ENCODE peak calls at places on chromosomes 13 and 19, in five cellular contexts. N, V, F, B and K are unnamed samples.

GRCh38 chr13:35866801-35867200 is 264.4 kb downstream of the DCLK1 start:
- DNase-seq in N (no peak), V (no peak), F (no peak), B (no peak), K (no peak)

GRCh38 chr13:19860884-19861655 is 2.4 kb downstream of the ZMYM5 start:
- DNase-seq in N (no peak), V (no peak), F (no peak), B (peak), K (peak)

GRCh38 chr19:2905918-2906519 is 5.3 kb downstream of the ZNF57 start:
- DNase-seq in N (no peak), V (no peak), F (no peak), B (no peak), K (no peak)

GRCh38 chr13:25689539-25689938 is 317.8 kb downstream of the ATP8A2 start:
- DNase-seq in N (no peak), V (no peak), F (no peak), B (no peak), K (peak)

GRCh38 chr13:79973533-79973963 is 367.4 kb downstream of the SPRY2 start:
- DNase-seq in N (no peak), V (no peak), F (no peak), B (no peak), K (peak)

GRCh38 chr19:1038995-1039645 is 787 bp upstream of the ABCA7 start:
- DNase-seq in N (no peak), V (no peak), F (no peak), B (no peak), K (peak)

GRCh38 chr19:10290876-10291553 is 1.3 kb downstream of the ICAM5 start:
- DNase-seq in N (no peak), V (peak), F (no peak), B (no peak), K (peak)

GRCh38 chr19:1069009-1069779 is 2.2 kb downstream of the ARHGAP45 start:
- DNase-seq in N (no peak), V (no peak), F (peak), B (no peak), K (peak)